ENCODE peak calls at places on chromosomes 2 and 18, in nine cellular contexts. One of them, this sample, is unnamed.

GRCh38 chr2:73063909-73064875 is 7.3 kb downstream of the SFXN5 start:
- DNase-seq in osteocyte: no peak
- DNase-seq in lower leg skin: no peak
- DNase-seq in hepatic stellate cell: peak; percentile 67
- DNase-seq in trophoblast cell: no peak
- DNase-seq in kidney epithelial cell: peak; percentile 71
- DNase-seq in ELR: peak; percentile 92
- DNase-seq in NCI-H1436: no peak
- DNase-seq in H54: peak; percentile 74
- DNase-seq in this sample: no peak

GRCh38 chr2:125169764-125170146 is 1144.7 kb downstream of the CNTNAP5 start:
- DNase-seq in trophoblast cell: no peak
- DNase-seq in kidney epithelial cell: no peak
- DNase-seq in H54: no peak
- DNase-seq in ELR: peak; percentile 8
- DNase-seq in osteocyte: no peak
- DNase-seq in hepatic stellate cell: no peak
- DNase-seq in lower leg skin: no peak
- DNase-seq in NCI-H1436: no peak
- DNase-seq in this sample: no peak

GRCh38 chr2:206858972-206859739 is 80.2 kb upstream of the CPO start:
- DNase-seq in ELR: no peak
- DNase-seq in kidney epithelial cell: no peak
- DNase-seq in NCI-H1436: no peak
- DNase-seq in lower leg skin: no peak
- DNase-seq in osteocyte: no peak
- DNase-seq in trophoblast cell: no peak
- DNase-seq in hepatic stellate cell: no peak
- DNase-seq in H54: no peak
- DNase-seq in this sample: no peak

GRCh38 chr18:79950440-79951341 is 762 bp downstream of the SLC66A2 start:
- DNase-seq in lower leg skin: no peak
- DNase-seq in hepatic stellate cell: peak; percentile 69
- DNase-seq in osteocyte: no peak
- DNase-seq in NCI-H1436: no peak
- DNase-seq in H54: no peak
- DNase-seq in kidney epithelial cell: no peak
- DNase-seq in trophoblast cell: no peak
- DNase-seq in ELR: peak; percentile 53
- DNase-seq in this sample: no peak

GRCh38 chr18:23964282-23965238 is 50.0 kb upstream of the TTC39C start:
- DNase-seq in ELR: peak; percentile 7
- DNase-seq in H54: no peak
- DNase-seq in lower leg skin: no peak
- DNase-seq in NCI-H1436: no peak
- DNase-seq in trophoblast cell: no peak
- DNase-seq in osteocyte: no peak
- DNase-seq in hepatic stellate cell: no peak
- DNase-seq in kidney epithelial cell: no peak
- DNase-seq in this sample: no peak

GRCh38 chr2:80496770-80497169 is 192.2 kb upstream of the LRRTM1 start:
- DNase-seq in trophoblast cell: no peak
- DNase-seq in osteocyte: no peak
- DNase-seq in ELR: peak; percentile 82
- DNase-seq in H54: peak; percentile 30
- DNase-seq in NCI-H1436: no peak
- DNase-seq in lower leg skin: no peak
- DNase-seq in kidney epithelial cell: peak; percentile 66
- DNase-seq in hepatic stellate cell: peak; percentile 12
- DNase-seq in this sample: no peak

GRCh38 chr2:198930170-198930569 is 527.6 kb downstream of the SATB2 start:
- DNase-seq in NCI-H1436: no peak
- DNase-seq in osteocyte: no peak
- DNase-seq in lower leg skin: no peak
- DNase-seq in ELR: peak; percentile 41
- DNase-seq in kidney epithelial cell: no peak
- DNase-seq in H54: no peak
- DNase-seq in hepatic stellate cell: no peak
- DNase-seq in trophoblast cell: no peak
- DNase-seq in this sample: no peak

GRCh38 chr18:46705521-46705920 is 48.5 kb upstream of the LOXHD1 start:
- DNase-seq in trophoblast cell: no peak
- DNase-seq in H54: no peak
- DNase-seq in hepatic stellate cell: no peak
- DNase-seq in NCI-H1436: no peak
- DNase-seq in kidney epithelial cell: no peak
- DNase-seq in ELR: no peak
- DNase-seq in lower leg skin: no peak
- DNase-seq in osteocyte: no peak
- DNase-seq in this sample: no peak

GRCh38 chr18:43010611-43011010 is 104.9 kb downstream of the RIT2 start:
- DNase-seq in hepatic stellate cell: no peak
- DNase-seq in NCI-H1436: no peak
- DNase-seq in H54: no peak
- DNase-seq in lower leg skin: no peak
- DNase-seq in trophoblast cell: no peak
- DNase-seq in ELR: no peak
- DNase-seq in kidney epithelial cell: no peak
- DNase-seq in osteocyte: no peak
- DNase-seq in this sample: no peak

GRCh38 chr2:191145769-191146471 is 4.9 kb downstream of the STAT4 start:
- DNase-seq in osteocyte: no peak
- DNase-seq in kidney epithelial cell: no peak
- DNase-seq in trophoblast cell: no peak
- DNase-seq in ELR: no peak
- DNase-seq in H54: no peak
- DNase-seq in NCI-H1436: no peak
- DNase-seq in hepatic stellate cell: no peak
- DNase-seq in lower leg skin: no peak
- DNase-seq in this sample: no peak

GRCh38 chr2:48849770-48850169 is 94.2 kb upstream of the LHCGR start:
- DNase-seq in ELR: peak; percentile 48
- DNase-seq in trophoblast cell: no peak
- DNase-seq in H54: no peak
- DNase-seq in NCI-H1436: no peak
- DNase-seq in kidney epithelial cell: no peak
- DNase-seq in osteocyte: no peak
- DNase-seq in hepatic stellate cell: peak; percentile 40
- DNase-seq in lower leg skin: no peak
- DNase-seq in this sample: no peak

GRCh38 chr2:31457651-31458050 is 43.1 kb upstream of the XDH start:
- DNase-seq in hepatic stellate cell: no peak
- DNase-seq in kidney epithelial cell: no peak
- DNase-seq in NCI-H1436: no peak
- DNase-seq in lower leg skin: no peak
- DNase-seq in H54: no peak
- DNase-seq in ELR: no peak
- DNase-seq in osteocyte: no peak
- DNase-seq in trophoblast cell: no peak
- DNase-seq in this sample: no peak

GRCh38 chr2:211157211-211157610 is 600.8 kb downstream of the CPS1 start:
- DNase-seq in trophoblast cell: no peak
- DNase-seq in H54: no peak
- DNase-seq in osteocyte: no peak
- DNase-seq in lower leg skin: no peak
- DNase-seq in kidney epithelial cell: no peak
- DNase-seq in NCI-H1436: no peak
- DNase-seq in ELR: peak; percentile 50
- DNase-seq in hepatic stellate cell: no peak
- DNase-seq in this sample: no peak

GRCh38 chr18:62420513-62421209 is 95.6 kb downstream of the TNFRSF11A start:
- DNase-seq in lower leg skin: no peak
- DNase-seq in NCI-H1436: no peak
- DNase-seq in H54: no peak
- DNase-seq in hepatic stellate cell: peak; percentile 48
- DNase-seq in kidney epithelial cell: no peak
- DNase-seq in osteocyte: no peak
- DNase-seq in ELR: peak; percentile 85
- DNase-seq in trophoblast cell: peak; percentile 37
- DNase-seq in this sample: no peak

GRCh38 chr2:205403244-205403845 is 279.0 kb upstream of the NRP2 start:
- DNase-seq in hepatic stellate cell: no peak
- DNase-seq in trophoblast cell: no peak
- DNase-seq in NCI-H1436: no peak
- DNase-seq in ELR: no peak
- DNase-seq in kidney epithelial cell: no peak
- DNase-seq in H54: no peak
- DNase-seq in osteocyte: no peak
- DNase-seq in lower leg skin: no peak
- DNase-seq in this sample: no peak

GRCh38 chr2:99472327-99472960 is 17.4 kb downstream of the REV1 start:
- DNase-seq in kidney epithelial cell: no peak
- DNase-seq in osteocyte: no peak
- DNase-seq in ELR: no peak
- DNase-seq in H54: no peak
- DNase-seq in NCI-H1436: no peak
- DNase-seq in trophoblast cell: no peak
- DNase-seq in hepatic stellate cell: no peak
- DNase-seq in lower leg skin: no peak
- DNase-seq in this sample: no peak

GRCh38 chr2:33417093-33417492 is 59.4 kb upstream of the RASGRP3 start:
- DNase-seq in ELR: peak; percentile 13
- DNase-seq in hepatic stellate cell: no peak
- DNase-seq in NCI-H1436: no peak
- DNase-seq in osteocyte: no peak
- DNase-seq in kidney epithelial cell: no peak
- DNase-seq in H54: no peak
- DNase-seq in trophoblast cell: no peak
- DNase-seq in lower leg skin: no peak
- DNase-seq in this sample: no peak